ENCODE peak calls at places on chromosome 16, in seven cellular contexts. B is heart left ventricle; Z is stimulated activated CD8-positive, alpha-beta memory T cell treated with anti-CD3 and anti-CD28 coated beads, Interleukin-12 subunit alpha, Interleukin-12 subunit beta, amount 100 ng/mL, for 4 hours; Q is esophagus muscularis mucosa; F is pulmonary artery endothelial cell; T is PC-9; S is CD8-positive, alpha-beta memory T cell. C is an unnamed sample.

GRCh38 chr16:22161999-22162657 is at the start of gene SDR42E2:
- DNase-seq in B (no peak), Q (no peak), F (no peak), T (no peak), Z (peak; percentile 20), S (peak; percentile 32), C (peak; percentile 25)

GRCh38 chr16:11619327-11619851 is 32.7 kb upstream of the LITAF start:
- DNase-seq in Q (no peak), T (peak; percentile 79), Z (no peak), F (no peak), B (no peak), S (peak; percentile 13), C (no peak)

GRCh38 chr16:56534847-56535383 is 15.1 kb upstream of the BBS2 start:
- DNase-seq in Z (no peak), F (no peak), S (no peak), Q (no peak), T (no peak), B (no peak), C (no peak)

GRCh38 chr16:4373356-4373908 is 1.8 kb downstream of the VASN start:
- DNase-seq in Q (no peak), S (no peak), F (no peak), B (no peak), T (no peak), Z (no peak), C (no peak)

GRCh38 chr16:75555213-75555706 is 792 bp downstream of the TMEM231 start:
- DNase-seq in B (peak; percentile 88), Q (no peak), F (peak; percentile 79), Z (no peak), S (no peak), T (peak; percentile 83), C (no peak)

GRCh38 chr16:4682616-4683254 is 10.6 kb upstream of the NUDT16L1 start:
- DNase-seq in T (peak; percentile 71), F (no peak), B (peak; percentile 73), S (no peak), Z (no peak), Q (no peak), C (peak; percentile 61)

GRCh38 chr16:10308305-10309193 is 77.3 kb upstream of the ATF7IP2 start:
- DNase-seq in Z (no peak), B (no peak), F (no peak), T (no peak), S (no peak), Q (no peak), C (no peak)

GRCh38 chr16:77894054-77894632 is 105.8 kb downstream of the VAT1L start:
- DNase-seq in Q (no peak), F (no peak), Z (no peak), T (no peak), B (no peak), S (no peak), C (no peak)

GRCh38 chr16:48734220-48734619 is 124.2 kb upstream of the N4BP1 start:
- DNase-seq in T (no peak), B (no peak), S (no peak), Z (no peak), Q (no peak), F (no peak), C (no peak)

GRCh38 chr16:14360326-14361037 is 269.6 kb downstream of the PARN start:
- DNase-seq in B (no peak), T (no peak), F (no peak), S (no peak), Q (no peak), Z (no peak), C (peak; percentile 20)

GRCh38 chr16:73890524-73891500 is 405.8 kb upstream of the PSMD7 start:
- DNase-seq in B (no peak), S (no peak), T (no peak), F (no peak), Q (no peak), Z (no peak), C (no peak)

GRCh38 chr16:51222016-51222415 is 70.9 kb upstream of the SALL1 start:
- DNase-seq in S (no peak), Z (no peak), T (no peak), Q (peak; percentile 55), F (no peak), B (no peak), C (no peak)

GRCh38 chr16:89706446-89707260 is 5.1 kb upstream of the SPATA2L start:
- DNase-seq in B (no peak), S (no peak), F (no peak), Q (no peak), Z (no peak), T (no peak), C (no peak)

GRCh38 chr16:75108792-75109731 is 7.5 kb downstream of the LDHD start:
- DNase-seq in B (peak; percentile 91), S (peak; percentile 43), T (peak; percentile 98), F (no peak), Z (peak; percentile 54), Q (peak; percentile 94), C (peak; percentile 95)

GRCh38 chr16:56087636-56088035 is 103.7 kb upstream of the GNAO1 start:
- DNase-seq in B (no peak), Q (no peak), Z (no peak), S (no peak), T (no peak), F (no peak), C (no peak)

GRCh38 chr16:2905988-2906387 is 5.7 kb upstream of the FLYWCH1 start:
- DNase-seq in T (no peak), B (no peak), F (no peak), S (no peak), Q (no peak), Z (no peak), C (no peak)

GRCh38 chr16:78684655-78685400 is 585.4 kb downstream of the WWOX start:
- DNase-seq in Q (no peak), T (no peak), S (no peak), Z (no peak), F (no peak), B (no peak), C (no peak)

GRCh38 chr16:65576631-65577030 is 454.8 kb upstream of the CDH11 start:
- DNase-seq in S (no peak), B (no peak), Q (no peak), T (no peak), Z (no peak), F (no peak), C (peak; percentile 20)

GRCh38 chr16:58110590-58111330 is 18.4 kb downstream of the CFAP20 start:
- DNase-seq in Q (no peak), F (no peak), Z (no peak), T (no peak), S (no peak), B (no peak), C (no peak)

GRCh38 chr16:67459066-67459857 is 21.7 kb downstream of the ATP6V0D1 start:
- DNase-seq in Z (no peak), F (no peak), S (no peak), T (no peak), B (no peak), Q (no peak), C (peak; percentile 90)

GRCh38 chr16:22635345-22635744 is 124.7 kb downstream of the NPIPB5 start:
- DNase-seq in F (no peak), Q (no peak), Z (no peak), B (no peak), T (peak; percentile 6), S (no peak), C (no peak)

GRCh38 chr16:29745853-29746345 is at the start of gene C16orf54:
- DNase-seq in T (no peak), Q (peak; percentile 93), Z (peak; percentile 78), F (no peak), B (peak; percentile 89), S (peak; percentile 95), C (peak; percentile 88)

GRCh38 chr16:51134269-51134812 is 16.7 kb downstream of the SALL1 start:
- DNase-seq in T (no peak), B (no peak), Q (no peak), S (no peak), Z (no peak), F (no peak), C (peak; percentile 72)

GRCh38 chr16:54370653-54371052 is 84.1 kb upstream of the IRX3 start:
- DNase-seq in Z (no peak), Q (no peak), B (no peak), F (no peak), T (no peak), S (no peak), C (peak; percentile 37)

GRCh38 chr16:46916980-46917379 is 32.8 kb downstream of the GPT2 start:
- DNase-seq in B (no peak), Z (no peak), T (no peak), F (no peak), S (no peak), Q (no peak), C (no peak)

GRCh38 chr16:48608871-48609452 is 1.0 kb downstream of the N4BP1 start:
- DNase-seq in Z (no peak), B (no peak), S (peak; percentile 11), Q (no peak), F (no peak), T (no peak), C (no peak)

GRCh38 chr16:24635900-24636610 is 93.4 kb upstream of the TNRC6A start:
- DNase-seq in S (no peak), F (peak; percentile 83), Z (no peak), B (peak; percentile 71), Q (no peak), T (peak; percentile 86), C (no peak)

GRCh38 chr16:69107311-69107962 is 2.0 kb downstream of the HAS3 start:
- DNase-seq in Z (no peak), Q (no peak), S (no peak), F (no peak), B (no peak), T (no peak), C (peak; percentile 90)

GRCh38 chr16:57998484-57998883 is 2.0 kb downstream of the ZNF319 start:
- DNase-seq in F (no peak), T (peak; percentile 65), Z (peak; percentile 30), B (peak; percentile 64), Q (no peak), S (peak; percentile 65), C (peak; percentile 87)

C was measured in upper lobe of left lung.